ENCODE peak calls at places on chromosomes 3 and 15, in five cellular contexts. One of them, this sample, is unnamed.

GRCh38 chr15:42121021-42121420 is 26.7 kb upstream of the PLA2G4D start:
- DNase-seq in PC-3: no peak
- DNase-seq in hepatocyte: no peak
- DNase-seq in trophoblast cell: no peak
- DNase-seq in lower lobe of right lung: no peak
- DNase-seq in this sample: no peak

GRCh38 chr15:78454992-78455391 is 17.0 kb downstream of the IREB2 start:
- DNase-seq in PC-3: no peak
- DNase-seq in hepatocyte: no peak
- DNase-seq in trophoblast cell: no peak
- DNase-seq in lower lobe of right lung: no peak
- DNase-seq in this sample: no peak

GRCh38 chr15:73872370-73872769 is 994 bp upstream of the TBC1D21 start:
- DNase-seq in PC-3: peak
- DNase-seq in hepatocyte: no peak
- DNase-seq in trophoblast cell: no peak
- DNase-seq in lower lobe of right lung: no peak
- DNase-seq in this sample: no peak

GRCh38 chr3:37861540-37862051 is at the start of gene CTDSPL:
- DNase-seq in PC-3: peak
- DNase-seq in hepatocyte: peak
- DNase-seq in trophoblast cell: no peak
- DNase-seq in lower lobe of right lung: peak
- DNase-seq in this sample: peak

GRCh38 chr15:27884726-27885125 is 214.4 kb downstream of the OCA2 start:
- DNase-seq in PC-3: no peak
- DNase-seq in hepatocyte: no peak
- DNase-seq in trophoblast cell: no peak
- DNase-seq in lower lobe of right lung: no peak
- DNase-seq in this sample: no peak

GRCh38 chr3:189270248-189270832 is 98.6 kb downstream of the TPRG1 start:
- DNase-seq in PC-3: peak
- DNase-seq in hepatocyte: peak
- DNase-seq in trophoblast cell: peak
- DNase-seq in lower lobe of right lung: peak
- DNase-seq in this sample: peak

GRCh38 chr15:43225201-43225949 is 4.6 kb upstream of the EPB42 start:
- DNase-seq in PC-3: peak
- DNase-seq in hepatocyte: peak
- DNase-seq in trophoblast cell: peak
- DNase-seq in lower lobe of right lung: no peak
- DNase-seq in this sample: peak

GRCh38 chr15:78712797-78713515 is 71.9 kb upstream of the CHRNB4 start:
- DNase-seq in PC-3: no peak
- DNase-seq in hepatocyte: no peak
- DNase-seq in trophoblast cell: no peak
- DNase-seq in lower lobe of right lung: no peak
- DNase-seq in this sample: no peak

GRCh38 chr15:47194718-47195117 is 522.6 kb upstream of the SEMA6D start:
- DNase-seq in PC-3: peak
- DNase-seq in hepatocyte: peak
- DNase-seq in trophoblast cell: no peak
- DNase-seq in lower lobe of right lung: no peak
- DNase-seq in this sample: peak

GRCh38 chr3:9207076-9207763 is 42.2 kb downstream of the SRGAP3 start:
- DNase-seq in PC-3: no peak
- DNase-seq in hepatocyte: no peak
- DNase-seq in trophoblast cell: no peak
- DNase-seq in lower lobe of right lung: no peak
- DNase-seq in this sample: no peak

GRCh38 chr3:122246214-122246613 is 62.7 kb downstream of the CASR start:
- DNase-seq in PC-3: no peak
- DNase-seq in hepatocyte: no peak
- DNase-seq in trophoblast cell: no peak
- DNase-seq in lower lobe of right lung: no peak
- DNase-seq in this sample: peak

GRCh38 chr3:118380576-118380975 is 654.1 kb downstream of the IGSF11 start:
- DNase-seq in PC-3: no peak
- DNase-seq in hepatocyte: no peak
- DNase-seq in trophoblast cell: no peak
- DNase-seq in lower lobe of right lung: no peak
- DNase-seq in this sample: peak

GRCh38 chr3:111538687-111539086 is 3.3 kb upstream of the CD96 start:
- DNase-seq in PC-3: peak
- DNase-seq in hepatocyte: no peak
- DNase-seq in trophoblast cell: no peak
- DNase-seq in lower lobe of right lung: no peak
- DNase-seq in this sample: no peak

GRCh38 chr15:89783861-89784685 is 7.9 kb downstream of the MESP2 start:
- DNase-seq in PC-3: no peak
- DNase-seq in hepatocyte: no peak
- DNase-seq in trophoblast cell: no peak
- DNase-seq in lower lobe of right lung: no peak
- DNase-seq in this sample: no peak

GRCh38 chr3:188319569-188319968 is 165.6 kb downstream of the LPP start:
- DNase-seq in PC-3: peak
- DNase-seq in hepatocyte: no peak
- DNase-seq in trophoblast cell: no peak
- DNase-seq in lower lobe of right lung: no peak
- DNase-seq in this sample: no peak

GRCh38 chr15:76994496-76994895 is 430 bp upstream of the PSTPIP1 start:
- DNase-seq in PC-3: no peak
- DNase-seq in hepatocyte: no peak
- DNase-seq in trophoblast cell: no peak
- DNase-seq in lower lobe of right lung: no peak
- DNase-seq in this sample: no peak

GRCh38 chr3:458614-459375 is 262.2 kb downstream of the CHL1 start:
- DNase-seq in PC-3: no peak
- DNase-seq in hepatocyte: no peak
- DNase-seq in trophoblast cell: no peak
- DNase-seq in lower lobe of right lung: no peak
- DNase-seq in this sample: no peak

GRCh38 chr15:97686324-97686723 is 274.2 kb upstream of the ARRDC4 start:
- DNase-seq in PC-3: no peak
- DNase-seq in hepatocyte: no peak
- DNase-seq in trophoblast cell: no peak
- DNase-seq in lower lobe of right lung: no peak
- DNase-seq in this sample: no peak

GRCh38 chr3:25542571-25543039 is 114.5 kb downstream of the RARB start:
- DNase-seq in PC-3: no peak
- DNase-seq in hepatocyte: no peak
- DNase-seq in trophoblast cell: no peak
- DNase-seq in lower lobe of right lung: no peak
- DNase-seq in this sample: no peak

GRCh38 chr3:183265157-183265642 is 12.1 kb downstream of the B3GNT5 start:
- DNase-seq in PC-3: no peak
- DNase-seq in hepatocyte: no peak
- DNase-seq in trophoblast cell: no peak
- DNase-seq in lower lobe of right lung: no peak
- DNase-seq in this sample: no peak

GRCh38 chr15:62391565-62392262 is 226.6 kb upstream of the C2CD4B start:
- DNase-seq in PC-3: peak
- DNase-seq in hepatocyte: peak
- DNase-seq in trophoblast cell: peak
- DNase-seq in lower lobe of right lung: peak
- DNase-seq in this sample: peak

GRCh38 chr3:29475305-29475825 is 194.5 kb downstream of the RBMS3 start:
- DNase-seq in PC-3: no peak
- DNase-seq in hepatocyte: no peak
- DNase-seq in trophoblast cell: no peak
- DNase-seq in lower lobe of right lung: no peak
- DNase-seq in this sample: no peak

GRCh38 chr3:48651763-48652162 is 10.9 kb downstream of the CELSR3 start:
- DNase-seq in PC-3: no peak
- DNase-seq in hepatocyte: no peak
- DNase-seq in trophoblast cell: no peak
- DNase-seq in lower lobe of right lung: no peak
- DNase-seq in this sample: no peak

GRCh38 chr15:36109943-36110658 is 469.3 kb upstream of the CDIN1 start:
- DNase-seq in PC-3: peak
- DNase-seq in hepatocyte: no peak
- DNase-seq in trophoblast cell: no peak
- DNase-seq in lower lobe of right lung: no peak
- DNase-seq in this sample: no peak

GRCh38 chr3:100525753-100526612 is 33.6 kb downstream of the TMEM45A start:
- DNase-seq in PC-3: peak
- DNase-seq in hepatocyte: peak
- DNase-seq in trophoblast cell: peak
- DNase-seq in lower lobe of right lung: no peak
- DNase-seq in this sample: no peak

GRCh38 chr3:104452697-104453096 is 914.0 kb upstream of the ALCAM start:
- DNase-seq in PC-3: peak
- DNase-seq in hepatocyte: no peak
- DNase-seq in trophoblast cell: no peak
- DNase-seq in lower lobe of right lung: no peak
- DNase-seq in this sample: no peak

GRCh38 chr3:55491296-55491816 is 4.2 kb upstream of the WNT5A start:
- DNase-seq in PC-3: peak
- DNase-seq in hepatocyte: peak
- DNase-seq in trophoblast cell: no peak
- DNase-seq in lower lobe of right lung: no peak
- DNase-seq in this sample: no peak

GRCh38 chr3:189720746-189721426 is 89.7 kb downstream of the TP63 start:
- DNase-seq in PC-3: no peak
- DNase-seq in hepatocyte: peak
- DNase-seq in trophoblast cell: no peak
- DNase-seq in lower lobe of right lung: no peak
- DNase-seq in this sample: no peak

GRCh38 chr3:194397757-194398312 is 1.2 kb downstream of the GP5 start:
- DNase-seq in PC-3: no peak
- DNase-seq in hepatocyte: no peak
- DNase-seq in trophoblast cell: no peak
- DNase-seq in lower lobe of right lung: no peak
- DNase-seq in this sample: no peak
- H3K4me3 ChIP-seq in PC-3: no peak
- H3K4me3 ChIP-seq in hepatocyte: no peak
- H3K4me3 ChIP-seq in trophoblast cell: no peak
- H3K4me3 ChIP-seq in lower lobe of right lung: peak
- H3K4me3 ChIP-seq in this sample: peak

GRCh38 chr3:69086133-69086722 is 1.5 kb downstream of the ARL6IP5 start:
- DNase-seq in PC-3: peak
- DNase-seq in hepatocyte: peak
- DNase-seq in trophoblast cell: peak
- DNase-seq in lower lobe of right lung: peak
- DNase-seq in this sample: peak

GRCh38 chr3:69085543-69086132 is 901 bp downstream of the ARL6IP5 start:
- DNase-seq in PC-3: no peak
- DNase-seq in hepatocyte: peak
- DNase-seq in trophoblast cell: no peak
- DNase-seq in lower lobe of right lung: peak
- DNase-seq in this sample: peak

GRCh38 chr3:69082805-69083204 is 1.9 kb upstream of the ARL6IP5 start:
- DNase-seq in PC-3: no peak
- DNase-seq in hepatocyte: peak
- DNase-seq in trophoblast cell: peak
- DNase-seq in lower lobe of right lung: no peak
- DNase-seq in this sample: peak

GRCh38 chr3:69084668-69085542 is at the start of gene ARL6IP5:
- DNase-seq in PC-3: peak
- DNase-seq in hepatocyte: peak
- DNase-seq in trophoblast cell: peak
- DNase-seq in lower lobe of right lung: peak
- DNase-seq in this sample: peak

DNA sequence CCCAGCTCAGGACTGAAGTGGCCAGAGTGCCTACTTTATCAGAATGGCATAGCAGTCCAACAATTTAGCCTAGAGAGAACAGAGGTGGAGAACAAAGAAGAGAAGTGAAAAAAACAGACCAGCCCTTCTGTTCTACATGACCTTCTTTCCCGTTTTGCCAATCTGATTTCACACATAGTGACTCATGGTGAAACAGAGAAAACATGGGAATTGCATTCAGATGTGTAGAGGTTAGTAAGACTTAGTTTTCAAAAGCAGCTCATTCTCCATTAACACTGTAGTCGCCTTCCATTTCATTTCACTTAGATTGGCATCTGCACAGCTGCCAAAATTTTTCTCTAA is 440 bp upstream of the ARL6IP5 start:
- DNase-seq in PC-3: peak
- DNase-seq in hepatocyte: peak
- DNase-seq in trophoblast cell: no peak
- DNase-seq in lower lobe of right lung: no peak
- DNase-seq in this sample: no peak
- H3K4me3 ChIP-seq in PC-3: peak
- H3K4me3 ChIP-seq in hepatocyte: peak
- H3K4me3 ChIP-seq in trophoblast cell: no peak
- H3K4me3 ChIP-seq in lower lobe of right lung: peak
- H3K4me3 ChIP-seq in this sample: peak

GRCh38 chr15:49428392-49429095 is 5.5 kb downstream of the FGF7 start:
- DNase-seq in PC-3: peak
- DNase-seq in hepatocyte: no peak
- DNase-seq in trophoblast cell: no peak
- DNase-seq in lower lobe of right lung: no peak
- DNase-seq in this sample: no peak
- H3K4me3 ChIP-seq in PC-3: no peak
- H3K4me3 ChIP-seq in hepatocyte: no peak
- H3K4me3 ChIP-seq in trophoblast cell: no peak
- H3K4me3 ChIP-seq in lower lobe of right lung: peak
- H3K4me3 ChIP-seq in this sample: no peak

GRCh38 chr3:144033235-144033579 is 61.6 kb downstream of the DIPK2A start:
- DNase-seq in PC-3: no peak
- DNase-seq in hepatocyte: no peak
- DNase-seq in trophoblast cell: no peak
- DNase-seq in lower lobe of right lung: no peak
- DNase-seq in this sample: no peak

GRCh38 chr3:144029769-144030168 is 58.1 kb downstream of the DIPK2A start:
- DNase-seq in PC-3: no peak
- DNase-seq in hepatocyte: no peak
- DNase-seq in trophoblast cell: no peak
- DNase-seq in lower lobe of right lung: no peak
- DNase-seq in this sample: no peak

GRCh38 chr3:144031938-144032337 is 60.3 kb downstream of the DIPK2A start:
- DNase-seq in PC-3: peak
- DNase-seq in hepatocyte: no peak
- DNase-seq in trophoblast cell: no peak
- DNase-seq in lower lobe of right lung: no peak
- DNase-seq in this sample: no peak

GRCh38 chr3:144032531-144033234 is 61.1 kb downstream of the DIPK2A start:
- DNase-seq in PC-3: no peak
- DNase-seq in hepatocyte: no peak
- DNase-seq in trophoblast cell: no peak
- DNase-seq in lower lobe of right lung: no peak
- DNase-seq in this sample: no peak

DNA sequence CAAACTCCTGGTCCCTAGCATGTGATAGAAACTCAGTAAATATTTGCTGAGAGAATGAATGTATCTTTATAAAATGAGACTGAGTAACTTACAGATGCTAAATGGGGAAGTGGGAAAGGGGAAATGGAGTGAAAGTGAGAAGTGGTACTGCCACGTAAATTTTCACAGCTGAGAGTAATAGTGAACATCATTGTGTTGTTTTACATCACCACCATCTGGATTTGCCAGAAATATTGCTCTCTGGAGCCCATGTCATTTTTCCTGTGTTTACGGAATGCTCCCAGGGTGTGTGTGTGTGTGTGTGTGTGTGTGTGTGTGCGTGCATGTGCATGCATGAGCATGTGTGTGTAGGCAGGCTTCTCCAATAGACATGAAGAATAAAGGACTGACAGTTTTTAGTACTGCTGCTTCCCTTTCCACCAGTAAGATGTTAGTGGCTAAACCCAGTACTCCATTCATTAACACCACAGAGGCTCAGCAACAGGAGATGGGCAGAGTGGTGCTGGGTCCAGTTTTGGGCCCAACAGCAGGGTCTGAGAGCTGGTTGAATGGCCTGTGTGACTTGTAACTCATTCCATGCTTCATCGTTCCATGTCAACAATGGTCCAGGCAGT is 57.3 kb downstream of the DIPK2A start:
- DNase-seq in PC-3: no peak
- DNase-seq in hepatocyte: no peak
- DNase-seq in trophoblast cell: no peak
- DNase-seq in lower lobe of right lung: no peak
- DNase-seq in this sample: no peak
- H3K4me3 ChIP-seq in PC-3: no peak
- H3K4me3 ChIP-seq in hepatocyte: no peak
- H3K4me3 ChIP-seq in trophoblast cell: no peak
- H3K4me3 ChIP-seq in lower lobe of right lung: no peak
- H3K4me3 ChIP-seq in this sample: no peak

This sample was measured in MM.1S.